ENCODE peak calls at places on chromosomes 3 and 15, in six cellular contexts. U, G, Y, O, Z and B are unnamed samples.

GRCh38 chr3:190701096-190701532 is 161.4 kb downstream of the GMNC start:
- DNase-seq in Z (peak), U (no peak), G (no peak), Y (peak), O (peak), B (no peak)

GRCh38 chr3:38590521-38590920 is 59.0 kb downstream of the SCN5A start:
- DNase-seq in G (no peak), O (no peak), Y (no peak), U (no peak), Z (no peak), B (no peak)

GRCh38 chr15:94205366-94205765 is 26.0 kb upstream of the MCTP2 start:
- DNase-seq in Z (peak), U (no peak), G (no peak), Y (peak), O (no peak), B (no peak)

GRCh38 chr15:68304611-68305337 is 27.2 kb downstream of the FEM1B start:
- DNase-seq in O (no peak), G (no peak), Z (no peak), Y (no peak), U (no peak), B (no peak)

GRCh38 chr15:65909831-65910230 is 40.5 kb downstream of the RAB11A start:
- DNase-seq in G (no peak), O (no peak), U (no peak), Y (no peak), Z (no peak), B (no peak)

GRCh38 chr3:105715372-105715771 is 153.4 kb downstream of the CBLB start:
- DNase-seq in O (no peak), G (no peak), Y (no peak), U (no peak), Z (peak), B (no peak)

GRCh38 chr3:177703788-177704187 is 506.5 kb upstream of the TBL1XR1 start:
- DNase-seq in U (no peak), O (no peak), Z (peak), Y (peak), G (no peak), B (no peak)

GRCh38 chr3:126998728-126999127 is 15.8 kb downstream of the PLXNA1 start:
- DNase-seq in U (no peak), Y (no peak), O (no peak), G (no peak), Z (no peak), B (no peak)